ENCODE peak calls at places on chromosomes 13 and 19, in eight cellular contexts. Z, M, D, K, H, N, F and L are unnamed samples.

GRCh38 chr13:101417043-101417406 is 717 bp upstream of the NALCN start:
- DNase-seq in Z (no peak), M (no peak), D (no peak), K (no peak), H (no peak), N (no peak), F (peak; percentile 84), L (no peak)

GRCh38 chr13:98285852-98286594 is 109.0 kb upstream of the RNF113B start:
- DNase-seq in Z (no peak), M (no peak), D (no peak), K (no peak), H (no peak), N (no peak), F (no peak), L (no peak)

GRCh38 chr19:50859849-50860248 is 5.1 kb downstream of the KLK3 start:
- DNase-seq in Z (no peak), M (no peak), D (no peak), K (no peak), H (no peak), N (no peak), F (no peak), L (no peak)

GRCh38 chr13:55816976-55817601 is 1323.6 kb upstream of the PRR20A start:
- DNase-seq in Z (no peak), M (no peak), D (no peak), K (no peak), H (no peak), N (no peak), F (no peak), L (no peak)

GRCh38 chr13:68810660-68811059 is 1297.0 kb upstream of the ATXN8OS start:
- DNase-seq in Z (no peak), M (no peak), D (no peak), K (no peak), H (no peak), N (no peak), F (no peak), L (no peak)

GRCh38 chr19:52658595-52658994 is 20.4 kb upstream of the ZNF83 start:
- DNase-seq in Z (no peak), M (no peak), D (no peak), K (no peak), H (no peak), N (no peak), F (no peak), L (no peak)

GRCh38 chr13:34376483-34376882 is 558.5 kb downstream of the RFC3 start:
- DNase-seq in Z (no peak), M (no peak), D (no peak), K (no peak), H (no peak), N (no peak), F (no peak), L (no peak)

GRCh38 chr19:48568345-48568886 is 16.4 kb downstream of the SULT2B1 start:
- DNase-seq in Z (peak; percentile 87), M (peak; percentile 96), D (peak; percentile 86), K (peak; percentile 79), H (peak; percentile 58), N (peak; percentile 81), F (peak; percentile 88), L (peak; percentile 96)

GRCh38 chr19:16849168-16849567 is 20.0 kb downstream of the SIN3B start:
- DNase-seq in Z (no peak), M (no peak), D (no peak), K (no peak), H (no peak), N (no peak), F (peak; percentile 62), L (no peak)

GRCh38 chr19:8000298-8001038 is 5.0 kb downstream of the ELAVL1 start:
- DNase-seq in Z (no peak), M (no peak), D (no peak), K (no peak), H (no peak), N (no peak), F (no peak), L (no peak)

GRCh38 chr19:35128398-35129057 is 6.3 kb downstream of the LGI4 start:
- DNase-seq in Z (no peak), M (no peak), D (no peak), K (no peak), H (no peak), N (no peak), F (no peak), L (no peak)

GRCh38 chr19:22945560-22945959 is 57.4 kb downstream of the ZNF728 start:
- DNase-seq in Z (no peak), M (no peak), D (no peak), K (no peak), H (no peak), N (no peak), F (peak; percentile 16), L (no peak)

GRCh38 chr13:111249637-111250360 is 70.6 kb upstream of the TEX29 start:
- DNase-seq in Z (no peak), M (no peak), D (no peak), K (no peak), H (no peak), N (no peak), F (no peak), L (no peak)

GRCh38 chr13:25798998-25799397 is 252.8 kb downstream of the SHISA2 start:
- DNase-seq in Z (no peak), M (no peak), D (no peak), K (no peak), H (no peak), N (no peak), F (no peak), L (no peak)

GRCh38 chr13:96474158-96474606 is 384.3 kb downstream of the HS6ST3 start:
- DNase-seq in Z (no peak), M (no peak), D (no peak), K (no peak), H (no peak), N (no peak), F (no peak), L (no peak)

GRCh38 chr13:60351816-60352215 is 45.2 kb upstream of the TDRD3 start:
- DNase-seq in Z (no peak), M (no peak), D (no peak), K (no peak), H (no peak), N (no peak), F (no peak), L (no peak)

GRCh38 chr19:45448887-45449299 is 18.9 kb upstream of the FOSB start:
- DNase-seq in Z (no peak), M (no peak), D (no peak), K (no peak), H (no peak), N (no peak), F (peak; percentile 15), L (no peak)

GRCh38 chr13:67439365-67439764 is 209.2 kb upstream of the PCDH9 start:
- DNase-seq in Z (no peak), M (no peak), D (no peak), K (no peak), H (no peak), N (no peak), F (no peak), L (no peak)
- TF ChIP-seq CTCF in Z (no peak), M (no peak), D (no peak), K (no peak), H (no peak), N (no peak), F (no peak), L (no peak)

GRCh38 chr19:510606-511100 is 3.4 kb downstream of the TPGS1 start:
- DNase-seq in Z (peak; percentile 77), M (no peak), D (peak; percentile 78), K (peak; percentile 73), H (peak; percentile 59), N (peak; percentile 56), F (peak; percentile 81), L (peak; percentile 94)
- H3K4me3 ChIP-seq in Z (peak overlapping the region; percentile 20), M (no peak overlapping the region), D (no peak overlapping the region), K (no peak overlapping the region), H (no peak overlapping the region), N (no peak overlapping the region), F (no peak overlapping the region), L (no peak overlapping the region)

GRCh38 chr19:46470376-46470775 is 987 bp downstream of the PNMA8A start:
- DNase-seq in Z (no peak), M (no peak), D (no peak), K (no peak), H (no peak), N (no peak), F (no peak), L (no peak)

GRCh38 chr19:46469541-46470185 is 1.7 kb downstream of the PNMA8A start:
- DNase-seq in Z (no peak), M (no peak), D (no peak), K (no peak), H (no peak), N (no peak), F (no peak), L (no peak)

GRCh38 chr19:46472592-46472991 is 1.2 kb upstream of the PNMA8A start:
- DNase-seq in Z (no peak), M (no peak), D (no peak), K (no peak), H (no peak), N (no peak), F (no peak), L (no peak)

GRCh38 chr19:46471778-46472543 is 598 bp upstream of the PNMA8A start:
- DNase-seq in Z (no peak), M (no peak), D (no peak), K (no peak), H (no peak), N (no peak), F (no peak), L (no peak)

DNA sequence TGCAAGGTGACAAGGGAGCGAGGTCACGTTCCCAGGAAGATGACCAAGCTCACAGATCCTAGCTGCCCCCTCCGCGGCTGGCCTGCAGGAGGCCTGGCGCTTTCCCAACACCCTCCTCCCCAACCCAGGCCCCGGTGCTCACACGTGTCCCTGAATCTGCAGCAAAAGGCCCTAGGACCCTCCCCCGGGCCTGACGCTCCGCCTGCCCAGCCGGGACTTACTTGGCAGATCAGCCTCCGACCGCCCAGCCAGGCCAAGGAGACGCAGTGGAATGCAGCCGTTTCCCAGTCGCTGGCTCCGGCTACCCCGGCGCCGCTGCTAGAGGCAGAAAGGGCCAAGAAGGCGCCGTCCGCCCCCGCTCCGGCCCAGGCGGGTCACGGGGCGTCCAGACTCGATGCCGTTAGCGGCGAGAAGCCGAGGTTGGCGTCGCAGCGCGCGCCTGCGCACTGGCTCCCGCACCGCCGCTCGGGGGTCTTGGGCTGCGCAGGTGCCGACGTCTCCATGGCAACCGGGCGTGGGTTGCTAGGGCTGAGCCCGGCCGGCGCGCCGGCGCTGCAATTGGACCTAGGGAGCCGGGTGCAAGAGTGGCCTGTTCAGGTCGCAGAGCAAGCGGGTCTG is at the start of gene PNMA8A:
- DNase-seq in Z (peak; percentile 44), M (no peak), D (peak; percentile 73), K (peak; percentile 74), H (peak; percentile 78), N (peak; percentile 68), F (peak; percentile 57), L (no peak)
- TF ChIP-seq POLR2A in Z (no peak), M (no peak), D (peak; percentile 44), K (no peak), H (peak; percentile 12), N (no peak), F (no peak), L (no peak)

GRCh38 chr13:52736891-52737290 is 2.7 kb downstream of the CNMD start:
- DNase-seq in Z (no peak), M (no peak), D (no peak), K (no peak), H (no peak), N (no peak), F (no peak), L (no peak)
- TF ChIP-seq CTCF in Z (no peak), M (no peak), D (no peak), K (no peak), H (no peak), N (no peak), F (no peak), L (no peak)